ENCODE peak calls at places on chromosomes 12 and 14, in five cellular contexts. One of them, this sample, is unnamed.

GRCh38 chr12:102483466-102483865 is 3.1 kb upstream of the IGF1 start:
- DNase-seq in cardiac muscle cell: no peak
- DNase-seq in kidney epithelial cell: no peak
- DNase-seq in lung: no peak
- DNase-seq in uterus: no peak
- DNase-seq in this sample: no peak

GRCh38 chr12:70008944-70009343 is 183.9 kb downstream of the MYRFL start:
- DNase-seq in cardiac muscle cell: no peak
- DNase-seq in kidney epithelial cell: no peak
- DNase-seq in lung: no peak
- DNase-seq in uterus: no peak
- DNase-seq in this sample: no peak

GRCh38 chr14:50451854-50452253 is 55.2 kb upstream of the CDKL1 start:
- DNase-seq in cardiac muscle cell: no peak
- DNase-seq in kidney epithelial cell: no peak
- DNase-seq in lung: no peak
- DNase-seq in uterus: no peak
- DNase-seq in this sample: no peak

GRCh38 chr12:101957251-101957650 is 79.9 kb downstream of the DRAM1 start:
- DNase-seq in cardiac muscle cell: no peak
- DNase-seq in kidney epithelial cell: no peak
- DNase-seq in lung: no peak
- DNase-seq in uterus: no peak
- DNase-seq in this sample: no peak

GRCh38 chr12:57010627-57011224 is 4.4 kb upstream of the ZBTB39 start:
- DNase-seq in cardiac muscle cell: no peak
- DNase-seq in kidney epithelial cell: no peak
- DNase-seq in lung: no peak
- DNase-seq in uterus: no peak
- DNase-seq in this sample: no peak

GRCh38 chr12:46276756-46277155 is 7.9 kb upstream of the SLC38A1 start:
- DNase-seq in cardiac muscle cell: no peak
- DNase-seq in kidney epithelial cell: no peak
- DNase-seq in lung: no peak
- DNase-seq in uterus: no peak
- DNase-seq in this sample: no peak

GRCh38 chr12:3493225-3494049 is 2.4 kb downstream of the PRMT8 start:
- DNase-seq in cardiac muscle cell: peak; percentile 86
- DNase-seq in kidney epithelial cell: no peak
- DNase-seq in lung: no peak
- DNase-seq in uterus: no peak
- DNase-seq in this sample: no peak

GRCh38 chr12:57897296-57897974 is 43.9 kb upstream of the ATP23 start:
- DNase-seq in cardiac muscle cell: no peak
- DNase-seq in kidney epithelial cell: no peak
- DNase-seq in lung: no peak
- DNase-seq in uterus: no peak
- DNase-seq in this sample: no peak

GRCh38 chr12:94644622-94645021 is 5.7 kb downstream of the TMCC3 start:
- DNase-seq in cardiac muscle cell: no peak
- DNase-seq in kidney epithelial cell: peak; percentile 95
- DNase-seq in lung: no peak
- DNase-seq in uterus: no peak
- DNase-seq in this sample: peak; percentile 25

DNA sequence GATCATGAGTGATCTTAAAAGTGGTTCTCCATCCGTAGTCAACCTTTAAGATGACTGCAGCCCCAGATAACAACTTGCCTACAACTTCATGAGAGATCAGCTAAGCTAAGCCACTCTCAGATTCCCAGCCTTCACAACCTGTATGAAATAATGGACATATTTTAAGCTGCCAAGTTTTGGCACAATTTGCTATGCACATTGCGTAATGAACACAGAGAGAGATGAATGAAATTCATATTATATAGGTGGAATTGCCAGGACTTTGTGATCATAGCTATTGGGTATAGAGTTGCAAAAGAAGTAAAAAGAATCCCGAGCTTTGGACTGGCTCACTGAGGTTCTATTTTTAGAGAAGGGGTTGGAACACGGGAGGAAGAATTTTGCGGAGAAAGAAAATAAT is 59.1 kb upstream of the EGLN3 start:
- DNase-seq in cardiac muscle cell: no peak
- DNase-seq in kidney epithelial cell: no peak
- DNase-seq in lung: no peak
- DNase-seq in uterus: no peak
- DNase-seq in this sample: no peak
- H3K27me3 ChIP-seq in cardiac muscle cell: no peaks in the 10 kb centered on the region
- H3K27me3 ChIP-seq in kidney epithelial cell: no peaks in the 10 kb centered on the region
- H3K27me3 ChIP-seq in lung: no peaks in the 10 kb centered on the region
- H3K27me3 ChIP-seq in uterus: no peaks in the 10 kb centered on the region
- H3K27me3 ChIP-seq in this sample: no peaks in the 10 kb centered on the region

GRCh38 chr14:89753828-89754439 is 200.6 kb downstream of the EFCAB11 start:
- DNase-seq in cardiac muscle cell: no peak
- DNase-seq in kidney epithelial cell: no peak
- DNase-seq in lung: no peak
- DNase-seq in uterus: no peak
- DNase-seq in this sample: no peak
- H3K4me3 ChIP-seq in cardiac muscle cell: no peak overlapping the region
- H3K4me3 ChIP-seq in kidney epithelial cell: no peak overlapping the region
- H3K4me3 ChIP-seq in lung: no peak overlapping the region
- H3K4me3 ChIP-seq in uterus: no peak overlapping the region
- H3K4me3 ChIP-seq in this sample: no peak overlapping the region

GRCh38 chr14:36339817-36340216 is 19.4 kb upstream of the MBIP start:
- DNase-seq in cardiac muscle cell: no peak
- DNase-seq in kidney epithelial cell: no peak
- DNase-seq in lung: no peak
- DNase-seq in uterus: no peak
- DNase-seq in this sample: no peak
- H3K27me3 ChIP-seq in cardiac muscle cell: peaks cover 3% of the 10 kb centered on the region
- H3K27me3 ChIP-seq in kidney epithelial cell: no peaks in the 10 kb centered on the region
- H3K27me3 ChIP-seq in lung: no peaks in the 10 kb centered on the region
- H3K27me3 ChIP-seq in uterus: no peaks in the 10 kb centered on the region
- H3K27me3 ChIP-seq in this sample: no peaks in the 10 kb centered on the region

GRCh38 chr14:74425525-74426201 is 347 bp downstream of the SYNDIG1L start:
- DNase-seq in cardiac muscle cell: peak; percentile 84
- DNase-seq in kidney epithelial cell: no peak
- DNase-seq in lung: no peak
- DNase-seq in uterus: no peak
- DNase-seq in this sample: peak; percentile 39
- H3K4me3 ChIP-seq in cardiac muscle cell: peak overlapping the region; percentile 26
- H3K4me3 ChIP-seq in kidney epithelial cell: no peak overlapping the region
- H3K4me3 ChIP-seq in lung: no peak overlapping the region
- H3K4me3 ChIP-seq in uterus: no peak overlapping the region
- H3K4me3 ChIP-seq in this sample: no peak overlapping the region

GRCh38 chr14:36649872-36650650 is 11.6 kb upstream of the PAX9 start:
- DNase-seq in cardiac muscle cell: no peak
- DNase-seq in kidney epithelial cell: no peak
- DNase-seq in lung: no peak
- DNase-seq in uterus: no peak
- DNase-seq in this sample: no peak

GRCh38 chr14:36647417-36647826 is 14.2 kb upstream of the PAX9 start:
- DNase-seq in cardiac muscle cell: no peak
- DNase-seq in kidney epithelial cell: no peak
- DNase-seq in lung: no peak
- DNase-seq in uterus: no peak
- DNase-seq in this sample: no peak

GRCh38 chr14:36652542-36653201 is 9.0 kb upstream of the PAX9 start:
- DNase-seq in cardiac muscle cell: no peak
- DNase-seq in kidney epithelial cell: no peak
- DNase-seq in lung: no peak
- DNase-seq in uterus: no peak
- DNase-seq in this sample: no peak

GRCh38 chr14:36646664-36647416 is 14.8 kb upstream of the PAX9 start:
- DNase-seq in cardiac muscle cell: no peak
- DNase-seq in kidney epithelial cell: no peak
- DNase-seq in lung: no peak
- DNase-seq in uterus: no peak
- DNase-seq in this sample: peak; percentile 48

GRCh38 chr14:36647827-36648753 is 13.6 kb upstream of the PAX9 start:
- DNase-seq in cardiac muscle cell: peak; percentile 77
- DNase-seq in kidney epithelial cell: no peak
- DNase-seq in lung: no peak
- DNase-seq in uterus: no peak
- DNase-seq in this sample: peak; percentile 52
- H3K27me3 ChIP-seq in cardiac muscle cell: peaks cover 92% of the 10 kb centered on the region
- H3K27me3 ChIP-seq in kidney epithelial cell: peaks cover 48% of the 10 kb centered on the region
- H3K27me3 ChIP-seq in lung: peaks cover 19% of the 10 kb centered on the region
- H3K27me3 ChIP-seq in uterus: no peaks in the 10 kb centered on the region
- H3K27me3 ChIP-seq in this sample: peaks cover 11% of the 10 kb centered on the region